ENCODE peak calls at places on chromosomes 16 and 17, in four cellular contexts. P is fibroblast of the conjunctiva, I is nephron progenitor cell, X is BE2C. K is an unnamed sample.

GRCh38 chr17:78258323-78259229 is 27.1 kb downstream of the TMEM235 start:
- DNase-seq in I (no peak), X (peak), P (no peak), K (peak)

GRCh38 chr17:63547083-63547523 is 3.2 kb upstream of the DCAF7 start:
- DNase-seq in X (no peak), I (no peak), P (no peak), K (no peak)

GRCh38 chr16:10959161-10959560 is 14.8 kb downstream of the CLEC16A start:
- DNase-seq in P (no peak), I (no peak), X (no peak), K (no peak)

GRCh38 chr16:87178177-87178863 is 138.9 kb downstream of the C16orf95 start:
- DNase-seq in I (no peak), P (no peak), X (no peak), K (no peak)

GRCh38 chr17:6701719-6702118 is 11.4 kb downstream of the SLC13A5 start:
- DNase-seq in X (peak), I (peak), P (no peak), K (peak)

GRCh38 chr16:88705076-88705684 is 1.0 kb downstream of the RNF166 start:
- DNase-seq in X (no peak), P (no peak), I (no peak), K (no peak)

GRCh38 chr17:10059684-10060211 is 138.7 kb downstream of the GAS7 start:
- DNase-seq in I (no peak), P (peak), X (no peak), K (no peak)

GRCh38 chr16:3756113-3756512 is 38.8 kb upstream of the TRAP1 start:
- DNase-seq in I (no peak), P (no peak), X (no peak), K (no peak)

GRCh38 chr17:60637683-60638082 is 37.7 kb downstream of the PPM1D start:
- DNase-seq in P (no peak), X (no peak), I (no peak), K (no peak)

GRCh38 chr17:17570207-17570797 is 21.2 kb downstream of the PEMT start:
- DNase-seq in X (peak), P (no peak), I (peak), K (no peak)

K was measured in ecto neural progenitor cell.